ENCODE peak calls at places on chromosomes 3 and 15, in nine cellular contexts. One of them, this sample, is unnamed.

GRCh38 chr3:123119802-123120201 is 53.0 kb downstream of the PDIA5 start:
- DNase-seq in colonic mucosa: no peak
- DNase-seq in H1: no peak
- DNase-seq in GM23338: no peak
- DNase-seq in upper lobe of right lung: no peak
- DNase-seq in sigmoid colon: no peak
- DNase-seq in neuronal stem cell: peak; percentile 45
- DNase-seq in heart right ventricle: no peak
- DNase-seq in cardiac muscle cell: no peak
- DNase-seq in this sample: no peak

GRCh38 chr15:101641134-101641764 is 10.9 kb downstream of the TM2D3 start:
- DNase-seq in colonic mucosa: peak; percentile 82
- DNase-seq in sigmoid colon: peak; percentile 77
- DNase-seq in cardiac muscle cell: peak; percentile 70
- DNase-seq in H1: no peak
- DNase-seq in neuronal stem cell: peak; percentile 77
- DNase-seq in GM23338: peak; percentile 85
- DNase-seq in upper lobe of right lung: no peak
- DNase-seq in heart right ventricle: peak; percentile 59
- DNase-seq in this sample: peak; percentile 94

GRCh38 chr3:179902061-179902460 is 134.7 kb downstream of the PEX5L start:
- DNase-seq in sigmoid colon: no peak
- DNase-seq in heart right ventricle: no peak
- DNase-seq in upper lobe of right lung: no peak
- DNase-seq in H1: no peak
- DNase-seq in colonic mucosa: no peak
- DNase-seq in GM23338: no peak
- DNase-seq in neuronal stem cell: no peak
- DNase-seq in cardiac muscle cell: no peak
- DNase-seq in this sample: no peak

GRCh38 chr3:78154521-78155186 is 1114.8 kb downstream of the ROBO2 start:
- DNase-seq in sigmoid colon: no peak
- DNase-seq in heart right ventricle: no peak
- DNase-seq in H1: no peak
- DNase-seq in GM23338: no peak
- DNase-seq in upper lobe of right lung: no peak
- DNase-seq in neuronal stem cell: no peak
- DNase-seq in cardiac muscle cell: no peak
- DNase-seq in colonic mucosa: no peak
- DNase-seq in this sample: no peak

GRCh38 chr3:114649331-114649730 is 355.5 kb downstream of the TIGIT start:
- DNase-seq in colonic mucosa: no peak
- DNase-seq in heart right ventricle: no peak
- DNase-seq in GM23338: no peak
- DNase-seq in neuronal stem cell: no peak
- DNase-seq in H1: no peak
- DNase-seq in cardiac muscle cell: no peak
- DNase-seq in upper lobe of right lung: no peak
- DNase-seq in sigmoid colon: no peak
- DNase-seq in this sample: no peak

GRCh38 chr3:47266709-47267489 is 15.7 kb downstream of the KIF9 start:
- DNase-seq in upper lobe of right lung: no peak
- DNase-seq in GM23338: no peak
- DNase-seq in colonic mucosa: peak; percentile 39
- DNase-seq in cardiac muscle cell: peak; percentile 26
- DNase-seq in sigmoid colon: peak; percentile 89
- DNase-seq in neuronal stem cell: no peak
- DNase-seq in H1: no peak
- DNase-seq in heart right ventricle: peak; percentile 77
- DNase-seq in this sample: no peak

GRCh38 chr3:48634661-48635221 is 520 bp downstream of the SLC26A6 start:
- DNase-seq in upper lobe of right lung: peak; percentile 78
- DNase-seq in sigmoid colon: peak; percentile 82
- DNase-seq in H1: peak; percentile 46
- DNase-seq in GM23338: peak; percentile 78
- DNase-seq in cardiac muscle cell: peak; percentile 56
- DNase-seq in neuronal stem cell: peak; percentile 38
- DNase-seq in heart right ventricle: peak; percentile 62
- DNase-seq in colonic mucosa: peak; percentile 82
- DNase-seq in this sample: no peak

GRCh38 chr3:197856199-197856816 is 65.3 kb downstream of the LRCH3 start:
- DNase-seq in sigmoid colon: no peak
- DNase-seq in neuronal stem cell: no peak
- DNase-seq in colonic mucosa: no peak
- DNase-seq in heart right ventricle: no peak
- DNase-seq in upper lobe of right lung: no peak
- DNase-seq in H1: no peak
- DNase-seq in GM23338: no peak
- DNase-seq in cardiac muscle cell: no peak
- DNase-seq in this sample: no peak

GRCh38 chr3:107206141-107206540 is 171.1 kb upstream of the CCDC54 start:
- DNase-seq in cardiac muscle cell: peak; percentile 68
- DNase-seq in GM23338: peak; percentile 85
- DNase-seq in neuronal stem cell: peak; percentile 23
- DNase-seq in upper lobe of right lung: no peak
- DNase-seq in colonic mucosa: peak; percentile 18
- DNase-seq in heart right ventricle: no peak
- DNase-seq in sigmoid colon: no peak
- DNase-seq in H1: no peak
- DNase-seq in this sample: no peak

DNA sequence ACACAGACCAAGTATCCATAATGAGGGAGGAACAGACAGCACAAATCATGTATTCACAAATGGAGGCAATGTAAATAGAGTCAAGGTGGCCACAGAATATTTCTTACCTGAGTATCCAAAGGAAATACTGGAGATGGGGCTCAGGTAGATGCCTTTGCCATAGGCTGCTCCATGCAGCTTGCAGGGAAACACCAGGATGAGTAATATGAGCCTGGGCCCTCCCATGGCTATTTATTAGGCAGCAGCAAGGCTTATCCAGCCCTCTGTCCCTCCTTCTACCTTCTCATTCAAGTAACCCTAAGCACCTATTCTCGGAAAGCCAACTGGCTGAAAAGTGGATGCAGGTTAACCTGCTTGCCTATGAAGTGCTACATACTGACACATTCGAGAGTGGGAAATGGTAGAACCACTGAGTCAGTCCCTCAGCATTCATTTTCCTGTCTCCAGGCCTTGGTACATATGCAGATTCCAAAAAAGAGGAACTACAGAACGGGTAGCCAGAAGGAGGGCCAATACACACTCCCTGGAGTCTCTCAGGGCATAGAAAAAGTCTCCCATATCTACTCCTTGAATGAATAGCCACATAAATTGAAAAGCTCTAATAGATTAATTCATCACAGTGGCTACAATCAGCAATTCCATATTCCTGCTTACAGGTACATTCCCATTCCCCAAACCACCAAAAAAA is 18.3 kb upstream of the PKM start:
- DNase-seq in heart right ventricle: no peak
- DNase-seq in cardiac muscle cell: no peak
- DNase-seq in H1: no peak
- DNase-seq in sigmoid colon: no peak
- DNase-seq in colonic mucosa: no peak
- DNase-seq in neuronal stem cell: no peak
- DNase-seq in upper lobe of right lung: no peak
- DNase-seq in GM23338: no peak
- DNase-seq in this sample: no peak
- H3K36me3 ChIP-seq in heart right ventricle: peaks cover 100% of the 10 kb centered on the region
- H3K36me3 ChIP-seq in cardiac muscle cell: peaks cover 50% of the 10 kb centered on the region
- H3K36me3 ChIP-seq in H1: peaks cover 49% of the 10 kb centered on the region
- H3K36me3 ChIP-seq in sigmoid colon: peaks cover 44% of the 10 kb centered on the region
- H3K36me3 ChIP-seq in colonic mucosa: peaks cover 9% of the 10 kb centered on the region
- H3K36me3 ChIP-seq in neuronal stem cell: peaks cover 20% of the 10 kb centered on the region
- H3K36me3 ChIP-seq in upper lobe of right lung: peaks cover 93% of the 10 kb centered on the region
- H3K36me3 ChIP-seq in GM23338: peaks cover 59% of the 10 kb centered on the region
- H3K36me3 ChIP-seq in this sample: peaks cover 89% of the 10 kb centered on the region

GRCh38 chr3:128665362-128666021 is 14.9 kb upstream of the RPN1 start:
- DNase-seq in heart right ventricle: no peak
- DNase-seq in cardiac muscle cell: no peak
- DNase-seq in colonic mucosa: no peak
- DNase-seq in H1: no peak
- DNase-seq in GM23338: no peak
- DNase-seq in sigmoid colon: peak; percentile 18
- DNase-seq in upper lobe of right lung: no peak
- DNase-seq in neuronal stem cell: no peak
- DNase-seq in this sample: no peak

DNA sequence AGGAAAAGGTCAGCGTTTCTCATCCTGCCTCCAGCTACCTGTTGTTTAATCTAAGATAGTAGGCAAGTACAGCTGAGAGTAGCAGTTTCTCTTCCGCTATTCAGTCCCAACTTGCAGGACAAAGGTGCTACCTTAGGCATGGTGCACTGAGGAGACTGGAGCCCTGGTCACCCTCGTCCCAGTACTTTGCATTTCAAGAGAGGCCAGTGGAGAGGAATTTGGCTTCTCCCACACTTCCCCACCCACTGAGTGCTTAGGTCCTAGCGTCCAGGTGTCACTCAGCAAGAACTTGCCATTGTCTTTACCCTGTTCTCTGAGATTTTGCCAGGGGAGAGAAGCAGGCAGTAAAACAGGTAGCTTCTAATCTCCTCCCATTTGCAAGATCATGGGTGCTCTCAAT is 12.5 kb upstream of the RPN1 start:
- DNase-seq in cardiac muscle cell: no peak
- DNase-seq in sigmoid colon: peak; percentile 21
- DNase-seq in GM23338: no peak
- DNase-seq in neuronal stem cell: no peak
- DNase-seq in colonic mucosa: no peak
- DNase-seq in upper lobe of right lung: no peak
- DNase-seq in heart right ventricle: no peak
- DNase-seq in H1: no peak
- DNase-seq in this sample: no peak
- H3K36me3 ChIP-seq in cardiac muscle cell: no peaks in the 10 kb centered on the region
- H3K36me3 ChIP-seq in sigmoid colon: no peaks in the 10 kb centered on the region
- H3K36me3 ChIP-seq in GM23338: no peaks in the 10 kb centered on the region
- H3K36me3 ChIP-seq in neuronal stem cell: no peaks in the 10 kb centered on the region
- H3K36me3 ChIP-seq in colonic mucosa: no peaks in the 10 kb centered on the region
- H3K36me3 ChIP-seq in upper lobe of right lung: no peaks in the 10 kb centered on the region
- H3K36me3 ChIP-seq in heart right ventricle: no peaks in the 10 kb centered on the region
- H3K36me3 ChIP-seq in H1: no peaks in the 10 kb centered on the region
- H3K36me3 ChIP-seq in this sample: no peaks in the 10 kb centered on the region

DNA sequence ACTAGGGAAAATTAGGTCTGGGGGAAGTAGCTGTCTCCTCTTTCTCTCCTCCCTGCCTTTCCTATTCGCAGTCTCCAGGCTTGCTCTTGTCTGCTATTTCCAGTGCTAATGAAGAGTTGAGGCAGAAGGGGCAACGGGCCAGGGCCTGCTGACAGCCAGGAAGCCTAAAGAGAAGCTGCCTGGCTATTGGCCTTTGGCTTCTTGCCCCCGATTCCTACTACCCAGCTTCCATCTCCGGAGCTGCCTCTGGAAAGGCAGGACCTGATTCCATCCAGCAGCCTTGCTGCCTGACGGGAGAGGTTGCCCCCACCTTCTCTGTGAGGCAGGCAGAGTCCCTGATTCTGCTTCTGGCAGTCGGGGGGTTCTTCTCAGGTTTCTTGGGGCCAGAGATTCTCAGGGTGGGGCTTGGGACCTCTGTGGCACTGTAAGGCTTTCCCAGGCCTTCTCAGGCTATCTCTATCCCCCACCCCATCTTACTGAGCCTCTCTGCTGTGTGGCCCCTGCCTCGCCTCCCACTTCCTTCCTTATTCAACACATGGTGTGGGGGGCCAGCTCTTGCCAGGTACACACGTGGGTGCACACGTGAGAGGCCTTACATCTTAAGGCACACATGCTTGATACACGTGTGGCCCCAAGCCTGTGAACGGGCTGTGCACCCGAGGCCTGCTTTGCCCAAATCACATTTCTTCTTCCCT is 18.2 kb upstream of the JMJD7 start:
- DNase-seq in GM23338: no peak
- DNase-seq in H1: no peak
- DNase-seq in heart right ventricle: no peak
- DNase-seq in colonic mucosa: no peak
- DNase-seq in upper lobe of right lung: no peak
- DNase-seq in sigmoid colon: peak; percentile 52
- DNase-seq in cardiac muscle cell: no peak
- DNase-seq in neuronal stem cell: no peak
- DNase-seq in this sample: no peak
- H3K36me3 ChIP-seq in GM23338: no peaks in the 10 kb centered on the region
- H3K36me3 ChIP-seq in H1: no peaks in the 10 kb centered on the region
- H3K36me3 ChIP-seq in heart right ventricle: peaks cover 25% of the 10 kb centered on the region
- H3K36me3 ChIP-seq in colonic mucosa: no peaks in the 10 kb centered on the region
- H3K36me3 ChIP-seq in upper lobe of right lung: peaks cover 24% of the 10 kb centered on the region
- H3K36me3 ChIP-seq in sigmoid colon: peaks cover 23% of the 10 kb centered on the region
- H3K36me3 ChIP-seq in cardiac muscle cell: peaks cover 3% of the 10 kb centered on the region
- H3K36me3 ChIP-seq in neuronal stem cell: peaks cover 4% of the 10 kb centered on the region
- H3K36me3 ChIP-seq in this sample: peaks cover 29% of the 10 kb centered on the region

GRCh38 chr15:55714064-55714463 is 28.9 kb downstream of the PRTG start:
- DNase-seq in heart right ventricle: no peak
- DNase-seq in H1: no peak
- DNase-seq in colonic mucosa: no peak
- DNase-seq in upper lobe of right lung: no peak
- DNase-seq in cardiac muscle cell: no peak
- DNase-seq in sigmoid colon: no peak
- DNase-seq in GM23338: no peak
- DNase-seq in neuronal stem cell: no peak
- DNase-seq in this sample: no peak

GRCh38 chr15:55712363-55712762 is 30.6 kb downstream of the PRTG start:
- DNase-seq in sigmoid colon: no peak
- DNase-seq in upper lobe of right lung: no peak
- DNase-seq in H1: no peak
- DNase-seq in neuronal stem cell: no peak
- DNase-seq in cardiac muscle cell: no peak
- DNase-seq in colonic mucosa: no peak
- DNase-seq in GM23338: no peak
- DNase-seq in heart right ventricle: no peak
- DNase-seq in this sample: no peak

GRCh38 chr15:55710286-55710685 is 32.7 kb downstream of the PRTG start:
- DNase-seq in colonic mucosa: no peak
- DNase-seq in sigmoid colon: no peak
- DNase-seq in neuronal stem cell: no peak
- DNase-seq in H1: no peak
- DNase-seq in cardiac muscle cell: no peak
- DNase-seq in heart right ventricle: no peak
- DNase-seq in GM23338: no peak
- DNase-seq in upper lobe of right lung: no peak
- DNase-seq in this sample: no peak

DNA sequence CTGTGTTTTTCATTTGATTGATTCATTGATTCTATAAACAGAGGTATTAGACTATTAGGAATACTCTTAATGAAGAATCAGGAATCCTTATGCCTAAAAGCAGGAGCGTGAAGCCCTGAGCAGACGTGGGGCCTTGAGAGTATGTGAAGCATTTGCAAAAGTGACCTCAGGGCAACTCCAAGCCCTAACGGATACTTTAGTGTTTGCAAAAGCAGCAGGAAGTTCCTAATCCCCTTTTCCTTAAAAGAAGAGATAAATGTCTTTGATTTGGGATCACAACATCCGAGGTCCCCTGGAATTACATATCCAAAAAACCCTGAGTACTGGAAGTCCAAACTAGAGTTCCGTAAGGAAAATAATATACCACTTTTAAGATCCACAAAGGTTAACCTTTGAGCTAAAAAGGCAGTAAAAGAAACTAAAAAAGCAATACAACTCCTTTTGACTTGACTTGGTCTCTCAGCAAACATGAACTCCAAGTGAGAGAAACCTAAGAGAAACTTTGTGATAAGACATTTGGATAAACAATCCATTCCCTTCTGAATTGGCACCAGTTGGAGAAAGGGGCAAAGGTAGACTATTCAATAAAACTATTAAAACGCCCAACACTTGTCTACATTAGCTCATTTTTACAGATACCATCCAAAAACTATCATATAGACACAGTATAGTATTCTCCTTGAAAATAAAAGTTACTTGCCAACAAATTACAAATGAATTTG is 27.4 kb downstream of the PRTG start:
- DNase-seq in neuronal stem cell: no peak
- DNase-seq in cardiac muscle cell: peak; percentile 56
- DNase-seq in colonic mucosa: no peak
- DNase-seq in upper lobe of right lung: no peak
- DNase-seq in H1: no peak
- DNase-seq in sigmoid colon: no peak
- DNase-seq in GM23338: peak; percentile 74
- DNase-seq in heart right ventricle: no peak
- DNase-seq in this sample: no peak
- H3K36me3 ChIP-seq in neuronal stem cell: peaks cover 5% of the 10 kb centered on the region
- H3K36me3 ChIP-seq in cardiac muscle cell: no peaks in the 10 kb centered on the region
- H3K36me3 ChIP-seq in colonic mucosa: no peaks in the 10 kb centered on the region
- H3K36me3 ChIP-seq in upper lobe of right lung: no peaks in the 10 kb centered on the region
- H3K36me3 ChIP-seq in H1: no peaks in the 10 kb centered on the region
- H3K36me3 ChIP-seq in sigmoid colon: no peaks in the 10 kb centered on the region
- H3K36me3 ChIP-seq in GM23338: no peaks in the 10 kb centered on the region
- H3K36me3 ChIP-seq in heart right ventricle: no peaks in the 10 kb centered on the region
- H3K36me3 ChIP-seq in this sample: no peaks in the 10 kb centered on the region